ENCODE peak calls at places on chromosome 10, in five cellular contexts. One of them, this sample, is unnamed.

GRCh38 chr10:58667658-58668310 is 155.1 kb downstream of the BICC1 start:
- DNase-seq in progenitor cell of endocrine pancreas: no peak
- DNase-seq in foreskin fibroblast: no peak
- DNase-seq in iPS-NIHi11: no peak
- DNase-seq in GM04503: no peak
- DNase-seq in this sample: no peak

GRCh38 chr10:95837368-95837776 is 70.4 kb upstream of the CC2D2B start:
- DNase-seq in progenitor cell of endocrine pancreas: no peak
- DNase-seq in foreskin fibroblast: no peak
- DNase-seq in iPS-NIHi11: no peak
- DNase-seq in GM04503: no peak
- DNase-seq in this sample: no peak

GRCh38 chr10:125694874-125695273 is 11.9 kb upstream of the TEX36 start:
- DNase-seq in progenitor cell of endocrine pancreas: no peak
- DNase-seq in foreskin fibroblast: peak; percentile 60
- DNase-seq in iPS-NIHi11: no peak
- DNase-seq in GM04503: peak; percentile 76
- DNase-seq in this sample: peak; percentile 67

GRCh38 chr10:102468683-102469082 is 17.3 kb upstream of the C10orf95 start:
- DNase-seq in progenitor cell of endocrine pancreas: no peak
- DNase-seq in foreskin fibroblast: no peak
- DNase-seq in iPS-NIHi11: no peak
- DNase-seq in GM04503: no peak
- DNase-seq in this sample: no peak

GRCh38 chr10:95531994-95532399 is 29.2 kb downstream of the SORBS1 start:
- DNase-seq in progenitor cell of endocrine pancreas: no peak
- DNase-seq in foreskin fibroblast: no peak
- DNase-seq in iPS-NIHi11: no peak
- DNase-seq in GM04503: no peak
- DNase-seq in this sample: no peak

GRCh38 chr10:1408656-1409358 is 328.5 kb downstream of the ADARB2 start:
- DNase-seq in progenitor cell of endocrine pancreas: no peak
- DNase-seq in foreskin fibroblast: no peak
- DNase-seq in iPS-NIHi11: no peak
- DNase-seq in GM04503: no peak
- DNase-seq in this sample: no peak

GRCh38 chr10:71773221-71773971 is at the start of gene VSIR:
- DNase-seq in progenitor cell of endocrine pancreas: peak; percentile 89
- DNase-seq in foreskin fibroblast: peak; percentile 73
- DNase-seq in iPS-NIHi11: peak; percentile 96
- DNase-seq in GM04503: no peak
- DNase-seq in this sample: peak; percentile 70

GRCh38 chr10:32298066-32298812 is 48.7 kb downstream of the EPC1 start:
- DNase-seq in progenitor cell of endocrine pancreas: no peak
- DNase-seq in foreskin fibroblast: peak; percentile 65
- DNase-seq in iPS-NIHi11: no peak
- DNase-seq in GM04503: peak; percentile 12
- DNase-seq in this sample: peak; percentile 35

GRCh38 chr10:119306964-119307363 is 99.6 kb downstream of the GRK5 start:
- DNase-seq in progenitor cell of endocrine pancreas: no peak
- DNase-seq in foreskin fibroblast: peak; percentile 12
- DNase-seq in iPS-NIHi11: no peak
- DNase-seq in GM04503: no peak
- DNase-seq in this sample: no peak

GRCh38 chr10:122056431-122057094 is 67.6 kb downstream of the TACC2 start:
- DNase-seq in progenitor cell of endocrine pancreas: no peak
- DNase-seq in foreskin fibroblast: no peak
- DNase-seq in iPS-NIHi11: no peak
- DNase-seq in GM04503: no peak
- DNase-seq in this sample: no peak

GRCh38 chr10:124998624-124999291 is 56.8 kb downstream of the ZRANB1 start:
- DNase-seq in progenitor cell of endocrine pancreas: no peak
- DNase-seq in foreskin fibroblast: no peak
- DNase-seq in iPS-NIHi11: no peak
- DNase-seq in GM04503: no peak
- DNase-seq in this sample: no peak

GRCh38 chr10:89633484-89633883 is 11.6 kb downstream of the PANK1 start:
- DNase-seq in progenitor cell of endocrine pancreas: no peak
- DNase-seq in foreskin fibroblast: peak; percentile 65
- DNase-seq in iPS-NIHi11: no peak
- DNase-seq in GM04503: peak; percentile 44
- DNase-seq in this sample: peak; percentile 46

GRCh38 chr10:118373786-118374185 is 31.7 kb upstream of the FAM204A start:
- DNase-seq in progenitor cell of endocrine pancreas: no peak
- DNase-seq in foreskin fibroblast: peak; percentile 67
- DNase-seq in iPS-NIHi11: no peak
- DNase-seq in GM04503: peak; percentile 90
- DNase-seq in this sample: peak; percentile 69

GRCh38 chr10:48506147-48506917 is 98.5 kb downstream of the ARHGAP22 start:
- DNase-seq in progenitor cell of endocrine pancreas: no peak
- DNase-seq in foreskin fibroblast: no peak
- DNase-seq in iPS-NIHi11: no peak
- DNase-seq in GM04503: no peak
- DNase-seq in this sample: no peak

GRCh38 chr10:61937631-61938284 is 36.3 kb downstream of the ARID5B start:
- DNase-seq in progenitor cell of endocrine pancreas: no peak
- DNase-seq in foreskin fibroblast: peak; percentile 46
- DNase-seq in iPS-NIHi11: no peak
- DNase-seq in GM04503: peak; percentile 34
- DNase-seq in this sample: peak; percentile 28

GRCh38 chr10:8070440-8070839 is 16.0 kb downstream of the GATA3 start:
- DNase-seq in progenitor cell of endocrine pancreas: no peak
- DNase-seq in foreskin fibroblast: no peak
- DNase-seq in iPS-NIHi11: no peak
- DNase-seq in GM04503: no peak
- DNase-seq in this sample: no peak

GRCh38 chr10:22670796-22671195 is 43.6 kb downstream of the PIP4K2A start:
- DNase-seq in progenitor cell of endocrine pancreas: no peak
- DNase-seq in foreskin fibroblast: peak; percentile 38
- DNase-seq in iPS-NIHi11: no peak
- DNase-seq in GM04503: no peak
- DNase-seq in this sample: peak; percentile 24

GRCh38 chr10:1119027-1119426 is 62.8 kb downstream of the WDR37 start:
- DNase-seq in progenitor cell of endocrine pancreas: no peak
- DNase-seq in foreskin fibroblast: no peak
- DNase-seq in iPS-NIHi11: no peak
- DNase-seq in GM04503: no peak
- DNase-seq in this sample: no peak

GRCh38 chr10:27745380-27745718 is 270 bp downstream of the MKX start:
- DNase-seq in progenitor cell of endocrine pancreas: no peak
- DNase-seq in foreskin fibroblast: no peak
- DNase-seq in iPS-NIHi11: peak; percentile 59
- DNase-seq in GM04503: no peak
- DNase-seq in this sample: no peak

GRCh38 chr10:22959292-22959691 is 31.4 kb downstream of the ARMC3 start:
- DNase-seq in progenitor cell of endocrine pancreas: no peak
- DNase-seq in foreskin fibroblast: no peak
- DNase-seq in iPS-NIHi11: no peak
- DNase-seq in GM04503: no peak
- DNase-seq in this sample: no peak

GRCh38 chr10:98684019-98684899 is 237.5 kb upstream of the HPS1 start:
- DNase-seq in progenitor cell of endocrine pancreas: no peak
- DNase-seq in foreskin fibroblast: no peak
- DNase-seq in iPS-NIHi11: no peak
- DNase-seq in GM04503: no peak
- DNase-seq in this sample: no peak

GRCh38 chr10:17227367-17228080 is 517 bp upstream of the VIM start:
- DNase-seq in progenitor cell of endocrine pancreas: no peak
- DNase-seq in foreskin fibroblast: no peak
- DNase-seq in iPS-NIHi11: no peak
- DNase-seq in GM04503: no peak
- DNase-seq in this sample: no peak

GRCh38 chr10:125020871-125021270 is 78.9 kb downstream of the ZRANB1 start:
- DNase-seq in progenitor cell of endocrine pancreas: no peak
- DNase-seq in foreskin fibroblast: no peak
- DNase-seq in iPS-NIHi11: no peak
- DNase-seq in GM04503: no peak
- DNase-seq in this sample: no peak

GRCh38 chr10:132558516-132559413 is 21.2 kb downstream of the INPP5A start:
- DNase-seq in progenitor cell of endocrine pancreas: no peak
- DNase-seq in foreskin fibroblast: no peak
- DNase-seq in iPS-NIHi11: peak; percentile 52
- DNase-seq in GM04503: no peak
- DNase-seq in this sample: no peak

GRCh38 chr10:117823980-117824379 is 222.8 kb downstream of the RAB11FIP2 start:
- DNase-seq in progenitor cell of endocrine pancreas: no peak
- DNase-seq in foreskin fibroblast: no peak
- DNase-seq in iPS-NIHi11: no peak
- DNase-seq in GM04503: no peak
- DNase-seq in this sample: no peak

GRCh38 chr10:131865223-131865917 is 35.4 kb upstream of the PPP2R2D start:
- DNase-seq in progenitor cell of endocrine pancreas: no peak
- DNase-seq in foreskin fibroblast: no peak
- DNase-seq in iPS-NIHi11: no peak
- DNase-seq in GM04503: no peak
- DNase-seq in this sample: no peak

GRCh38 chr10:7027913-7028808 is 382.7 kb downstream of the SFMBT2 start:
- DNase-seq in progenitor cell of endocrine pancreas: no peak
- DNase-seq in foreskin fibroblast: peak; percentile 18
- DNase-seq in iPS-NIHi11: no peak
- DNase-seq in GM04503: no peak
- DNase-seq in this sample: no peak

GRCh38 chr10:125783957-125784356 is 8.3 kb upstream of the MMP21 start:
- DNase-seq in progenitor cell of endocrine pancreas: no peak
- DNase-seq in foreskin fibroblast: no peak
- DNase-seq in iPS-NIHi11: no peak
- DNase-seq in GM04503: no peak
- DNase-seq in this sample: no peak

GRCh38 chr10:76311752-76312699 is 880.6 kb downstream of the LRMDA start:
- DNase-seq in progenitor cell of endocrine pancreas: no peak
- DNase-seq in foreskin fibroblast: no peak
- DNase-seq in iPS-NIHi11: peak; percentile 71
- DNase-seq in GM04503: no peak
- DNase-seq in this sample: no peak

GRCh38 chr10:129963831-129964501 is at the start of gene EBF3:
- DNase-seq in progenitor cell of endocrine pancreas: peak; percentile 51
- DNase-seq in foreskin fibroblast: peak; percentile 65
- DNase-seq in iPS-NIHi11: peak; percentile 88
- DNase-seq in GM04503: no peak
- DNase-seq in this sample: peak; percentile 44

GRCh38 chr10:102549549-102549948 is 45.8 kb downstream of the SUFU start:
- DNase-seq in progenitor cell of endocrine pancreas: no peak
- DNase-seq in foreskin fibroblast: peak; percentile 41
- DNase-seq in iPS-NIHi11: no peak
- DNase-seq in GM04503: no peak
- DNase-seq in this sample: no peak

GRCh38 chr10:75498866-75499265 is 67.4 kb downstream of the LRMDA start:
- DNase-seq in progenitor cell of endocrine pancreas: no peak
- DNase-seq in foreskin fibroblast: no peak
- DNase-seq in iPS-NIHi11: no peak
- DNase-seq in GM04503: no peak
- DNase-seq in this sample: no peak

GRCh38 chr10:44635181-44635580 is 250.3 kb upstream of the CXCL12 start:
- DNase-seq in progenitor cell of endocrine pancreas: no peak
- DNase-seq in foreskin fibroblast: no peak
- DNase-seq in iPS-NIHi11: no peak
- DNase-seq in GM04503: no peak
- DNase-seq in this sample: no peak

This sample was measured in GM04504.